ENCODE peak calls at places on chromosomes 13 and 19, in six cellular contexts. One of them, this sample, is unnamed.
A peak's percentile ranks its signal among the peaks of the same experiment; 100 is the strongest.

GRCh38 chr13:93307651-93308050 is 81.0 kb downstream of the GPC6 start:
- DNase-seq in memory B cell: no peak
- DNase-seq in renal cortical epithelial cell: no peak
- DNase-seq in activated effector memory CD4-positive, alpha-beta T cell treated with Interleukin-2 at 50 U/mL for 16 hours: no peak
- DNase-seq in NAMALWA: no peak
- DNase-seq in endothelial cell: no peak
- DNase-seq in this sample: no peak

GRCh38 chr19:2167896-2168618 is 4.3 kb downstream of the DOT1L start:
- DNase-seq in memory B cell: peak; percentile 75
- DNase-seq in NAMALWA: peak; percentile 75
- DNase-seq in endothelial cell: no peak
- DNase-seq in activated effector memory CD4-positive, alpha-beta T cell treated with Interleukin-2 at 50 U/mL for 16 hours: no peak
- DNase-seq in renal cortical epithelial cell: no peak
- DNase-seq in this sample: no peak

GRCh38 chr13:93224545-93224944 is 2.1 kb upstream of the GPC6 start:
- DNase-seq in endothelial cell: no peak
- DNase-seq in memory B cell: no peak
- DNase-seq in activated effector memory CD4-positive, alpha-beta T cell treated with Interleukin-2 at 50 U/mL for 16 hours: no peak
- DNase-seq in renal cortical epithelial cell: peak; percentile 83
- DNase-seq in NAMALWA: no peak
- DNase-seq in this sample: no peak

GRCh38 chr19:17339088-17339741 is 1.9 kb downstream of the GTPBP3 start:
- DNase-seq in renal cortical epithelial cell: no peak
- DNase-seq in endothelial cell: no peak
- DNase-seq in activated effector memory CD4-positive, alpha-beta T cell treated with Interleukin-2 at 50 U/mL for 16 hours: peak; percentile 13
- DNase-seq in memory B cell: no peak
- DNase-seq in NAMALWA: peak; percentile 46
- DNase-seq in this sample: no peak

GRCh38 chr19:19405919-19406877 is 723 bp downstream of the GATAD2A start:
- DNase-seq in memory B cell: no peak
- DNase-seq in NAMALWA: peak; percentile 47
- DNase-seq in endothelial cell: peak; percentile 65
- DNase-seq in renal cortical epithelial cell: peak; percentile 40
- DNase-seq in activated effector memory CD4-positive, alpha-beta T cell treated with Interleukin-2 at 50 U/mL for 16 hours: peak; percentile 34
- DNase-seq in this sample: no peak

GRCh38 chr13:32650705-32651311 is 64.6 kb downstream of the PDS5B start:
- DNase-seq in activated effector memory CD4-positive, alpha-beta T cell treated with Interleukin-2 at 50 U/mL for 16 hours: peak; percentile 33
- DNase-seq in renal cortical epithelial cell: peak; percentile 79
- DNase-seq in endothelial cell: peak; percentile 59
- DNase-seq in NAMALWA: peak; percentile 84
- DNase-seq in memory B cell: peak; percentile 33
- DNase-seq in this sample: no peak

GRCh38 chr19:14441041-14441938 is 8.2 kb downstream of the PKN1 start:
- DNase-seq in NAMALWA: no peak
- DNase-seq in activated effector memory CD4-positive, alpha-beta T cell treated with Interleukin-2 at 50 U/mL for 16 hours: no peak
- DNase-seq in renal cortical epithelial cell: no peak
- DNase-seq in endothelial cell: no peak
- DNase-seq in memory B cell: no peak
- DNase-seq in this sample: no peak

GRCh38 chr19:13985771-13986347 is 20.3 kb downstream of the RFX1 start:
- DNase-seq in activated effector memory CD4-positive, alpha-beta T cell treated with Interleukin-2 at 50 U/mL for 16 hours: no peak
- DNase-seq in memory B cell: no peak
- DNase-seq in NAMALWA: no peak
- DNase-seq in endothelial cell: no peak
- DNase-seq in renal cortical epithelial cell: no peak
- DNase-seq in this sample: no peak

GRCh38 chr19:32317045-32317444 is 28.4 kb upstream of the ZNF507 start:
- DNase-seq in renal cortical epithelial cell: no peak
- DNase-seq in activated effector memory CD4-positive, alpha-beta T cell treated with Interleukin-2 at 50 U/mL for 16 hours: no peak
- DNase-seq in memory B cell: no peak
- DNase-seq in endothelial cell: no peak
- DNase-seq in NAMALWA: no peak
- DNase-seq in this sample: no peak

GRCh38 chr19:53977429-53977990 is 13.9 kb upstream of the CACNG6 start:
- DNase-seq in renal cortical epithelial cell: peak; percentile 44
- DNase-seq in endothelial cell: peak; percentile 75
- DNase-seq in NAMALWA: peak; percentile 82
- DNase-seq in activated effector memory CD4-positive, alpha-beta T cell treated with Interleukin-2 at 50 U/mL for 16 hours: peak; percentile 29
- DNase-seq in memory B cell: peak; percentile 19
- DNase-seq in this sample: no peak

GRCh38 chr13:41700790-41701310 is 243.5 kb downstream of the RGCC start:
- DNase-seq in NAMALWA: peak; percentile 9
- DNase-seq in memory B cell: no peak
- DNase-seq in renal cortical epithelial cell: peak; percentile 89
- DNase-seq in endothelial cell: no peak
- DNase-seq in activated effector memory CD4-positive, alpha-beta T cell treated with Interleukin-2 at 50 U/mL for 16 hours: no peak
- DNase-seq in this sample: no peak

GRCh38 chr19:44202974-44203373 is 9.4 kb upstream of the ZNF227 start:
- DNase-seq in endothelial cell: no peak
- DNase-seq in renal cortical epithelial cell: no peak
- DNase-seq in memory B cell: no peak
- DNase-seq in NAMALWA: no peak
- DNase-seq in activated effector memory CD4-positive, alpha-beta T cell treated with Interleukin-2 at 50 U/mL for 16 hours: no peak
- DNase-seq in this sample: no peak

GRCh38 chr13:97068964-97069815 is 74.9 kb upstream of the OXGR1 start:
- DNase-seq in renal cortical epithelial cell: no peak
- DNase-seq in endothelial cell: no peak
- DNase-seq in NAMALWA: no peak
- DNase-seq in activated effector memory CD4-positive, alpha-beta T cell treated with Interleukin-2 at 50 U/mL for 16 hours: no peak
- DNase-seq in memory B cell: no peak
- DNase-seq in this sample: no peak

GRCh38 chr19:48683349-48683748 is 10.5 kb upstream of the NTN5 start:
- DNase-seq in NAMALWA: no peak
- DNase-seq in endothelial cell: no peak
- DNase-seq in activated effector memory CD4-positive, alpha-beta T cell treated with Interleukin-2 at 50 U/mL for 16 hours: no peak
- DNase-seq in renal cortical epithelial cell: peak; percentile 22
- DNase-seq in memory B cell: no peak
- DNase-seq in this sample: no peak

GRCh38 chr13:47826481-47826880 is 174.6 kb downstream of the SUCLA2 start:
- DNase-seq in NAMALWA: no peak
- DNase-seq in memory B cell: no peak
- DNase-seq in renal cortical epithelial cell: no peak
- DNase-seq in activated effector memory CD4-positive, alpha-beta T cell treated with Interleukin-2 at 50 U/mL for 16 hours: no peak
- DNase-seq in endothelial cell: no peak
- DNase-seq in this sample: no peak

GRCh38 chr19:6214881-6215541 is 64.8 kb downstream of the MLLT1 start:
- DNase-seq in renal cortical epithelial cell: no peak
- DNase-seq in activated effector memory CD4-positive, alpha-beta T cell treated with Interleukin-2 at 50 U/mL for 16 hours: no peak
- DNase-seq in memory B cell: no peak
- DNase-seq in NAMALWA: no peak
- DNase-seq in endothelial cell: no peak
- DNase-seq in this sample: no peak

GRCh38 chr19:55383789-55384575 is at the start of gene TMEM238:
- DNase-seq in NAMALWA: peak; percentile 77
- DNase-seq in renal cortical epithelial cell: no peak
- DNase-seq in activated effector memory CD4-positive, alpha-beta T cell treated with Interleukin-2 at 50 U/mL for 16 hours: peak; percentile 36
- DNase-seq in endothelial cell: peak; percentile 54
- DNase-seq in memory B cell: no peak
- DNase-seq in this sample: peak; percentile 75

GRCh38 chr13:108306768-108307332 is 37.3 kb downstream of the TNFSF13B start:
- DNase-seq in activated effector memory CD4-positive, alpha-beta T cell treated with Interleukin-2 at 50 U/mL for 16 hours: no peak
- DNase-seq in endothelial cell: no peak
- DNase-seq in memory B cell: no peak
- DNase-seq in NAMALWA: no peak
- DNase-seq in renal cortical epithelial cell: no peak
- DNase-seq in this sample: no peak

GRCh38 chr13:55483626-55484158 is 1657.0 kb upstream of the PRR20A start:
- DNase-seq in renal cortical epithelial cell: no peak
- DNase-seq in memory B cell: no peak
- DNase-seq in activated effector memory CD4-positive, alpha-beta T cell treated with Interleukin-2 at 50 U/mL for 16 hours: no peak
- DNase-seq in NAMALWA: no peak
- DNase-seq in endothelial cell: no peak
- DNase-seq in this sample: no peak

GRCh38 chr13:63696055-63696454 is 2280.4 kb upstream of the PCDH20 start:
- DNase-seq in NAMALWA: no peak
- DNase-seq in renal cortical epithelial cell: peak; percentile 60
- DNase-seq in endothelial cell: no peak
- DNase-seq in activated effector memory CD4-positive, alpha-beta T cell treated with Interleukin-2 at 50 U/mL for 16 hours: no peak
- DNase-seq in memory B cell: no peak
- DNase-seq in this sample: no peak

GRCh38 chr19:18685597-18686164 is 2.2 kb downstream of the CRTC1 start:
- DNase-seq in memory B cell: no peak
- DNase-seq in NAMALWA: no peak
- DNase-seq in activated effector memory CD4-positive, alpha-beta T cell treated with Interleukin-2 at 50 U/mL for 16 hours: no peak
- DNase-seq in renal cortical epithelial cell: no peak
- DNase-seq in endothelial cell: no peak
- DNase-seq in this sample: no peak

GRCh38 chr13:69565334-69565733 is 542.3 kb upstream of the ATXN8OS start:
- DNase-seq in NAMALWA: peak; percentile 76
- DNase-seq in renal cortical epithelial cell: peak; percentile 85
- DNase-seq in activated effector memory CD4-positive, alpha-beta T cell treated with Interleukin-2 at 50 U/mL for 16 hours: no peak
- DNase-seq in memory B cell: no peak
- DNase-seq in endothelial cell: peak; percentile 31
- DNase-seq in this sample: no peak